ENCODE peak calls at places on chromosomes 1 and 21, in ten cellular contexts. C is right atrium auricular region, U is left lung, L is colonic mucosa, B is body of pancreas, J is Peyer's patch, S is left ventricle myocardium inferior, E is kidney epithelial cell, N is cardiac muscle cell, P is stomach. G is an unnamed sample.

GRCh38 chr1:177209357-177209756 is 38.6 kb downstream of the BRINP2 start:
- DNase-seq in B (peak), C (peak), P (peak), E (peak), S (peak), U (peak), N (peak), J (peak), L (peak), G (peak)

GRCh38 chr1:53346007-53346813 is 18.3 kb upstream of the LRP8 start:
- DNase-seq in N (no peak), B (no peak), L (peak), P (peak), E (no peak), S (no peak), U (peak), C (no peak), J (no peak), G (no peak)

GRCh38 chr1:19920132-19920710 is 3.2 kb downstream of the PLA2G2E start:
- DNase-seq in S (no peak), C (no peak), L (no peak), N (no peak), J (no peak), B (no peak), E (no peak), P (no peak), U (no peak), G (no peak)

GRCh38 chr1:170049191-170049800 is 25.2 kb downstream of the KIFAP3 start:
- DNase-seq in U (no peak), N (no peak), J (no peak), B (no peak), E (no peak), P (no peak), L (no peak), C (no peak), S (no peak), G (no peak)

GRCh38 chr1:198359024-198359653 is 181.3 kb downstream of the ATP6V1G3 start:
- DNase-seq in B (no peak), P (no peak), E (no peak), S (no peak), N (peak), J (no peak), C (no peak), U (no peak), L (no peak), G (no peak)

GRCh38 chr21:29534448-29534847 is 235.7 kb downstream of the BACH1 start:
- DNase-seq in E (no peak), C (no peak), J (no peak), S (no peak), P (no peak), L (no peak), U (no peak), N (no peak), B (no peak), G (no peak)

GRCh38 chr1:180920702-180921101 is 8.0 kb downstream of the KIAA1614 start:
- DNase-seq in E (no peak), U (no peak), J (no peak), L (no peak), C (no peak), P (no peak), B (no peak), N (no peak), S (no peak), G (no peak)

GRCh38 chr1:243642936-243643335 is 207.1 kb downstream of the AKT3 start:
- DNase-seq in P (no peak), J (no peak), L (no peak), B (no peak), U (no peak), C (no peak), E (no peak), S (no peak), N (peak), G (peak)

GRCh38 chr1:158045639-158046038 is 52.2 kb downstream of the KIRREL1 start:
- DNase-seq in B (peak), J (no peak), C (no peak), E (no peak), S (no peak), P (no peak), L (peak), U (no peak), N (peak), G (peak)

GRCh38 chr1:67747667-67748066 is 62.7 kb downstream of the GADD45A start:
- DNase-seq in U (no peak), J (no peak), S (no peak), B (no peak), L (peak), P (no peak), N (peak), C (no peak), E (no peak), G (no peak)

GRCh38 chr1:51506537-51506936 is 12.5 kb downstream of the EPS15 start:
- DNase-seq in L (no peak), B (peak), N (peak), J (no peak), P (no peak), U (no peak), S (no peak), E (no peak), C (no peak), G (peak)

GRCh38 chr1:244054247-244054923 is 3.3 kb downstream of the ZBTB18 start:
- DNase-seq in S (no peak), E (no peak), N (no peak), P (no peak), J (no peak), B (no peak), C (no peak), U (no peak), L (no peak), G (no peak)

GRCh38 chr21:30831194-30831765 is 1.7 kb upstream of the KRTAP7-1 start:
- DNase-seq in C (no peak), P (no peak), E (no peak), N (peak), J (no peak), B (peak), S (no peak), L (peak), U (no peak), G (no peak)

GRCh38 chr1:40860706-40861226 is 1.4 kb downstream of the CITED4 start:
- DNase-seq in S (no peak), E (no peak), L (no peak), C (no peak), J (no peak), N (no peak), B (peak), U (no peak), P (no peak), G (no peak)

GRCh38 chr1:221923921-221924598 is 182.2 kb upstream of the DUSP10 start:
- DNase-seq in L (no peak), N (no peak), S (no peak), E (no peak), C (no peak), J (no peak), P (no peak), B (no peak), U (no peak), G (no peak)

GRCh38 chr1:5743435-5744095 is 248.7 kb downstream of the NPHP4 start:
- DNase-seq in S (no peak), C (no peak), U (peak), P (no peak), E (no peak), J (no peak), B (no peak), N (no peak), L (no peak), G (no peak)

GRCh38 chr1:231508497-231508896 is 20.0 kb upstream of the TSNAX start:
- DNase-seq in S (no peak), L (no peak), P (no peak), E (no peak), J (no peak), U (no peak), N (peak), C (no peak), B (no peak), G (no peak)

GRCh38 chr1:107692580-107693345 is 272.2 kb downstream of the VAV3 start:
- DNase-seq in U (no peak), S (no peak), C (no peak), J (no peak), B (no peak), L (no peak), P (no peak), E (no peak), N (no peak), G (no peak)

GRCh38 chr1:72848997-72849396 is 566.7 kb upstream of the NEGR1 start:
- DNase-seq in P (no peak), N (no peak), J (no peak), E (no peak), S (no peak), B (no peak), L (no peak), U (no peak), C (no peak), G (no peak)

GRCh38 chr1:245262876-245263625 is 108.3 kb downstream of the KIF26B start:
- DNase-seq in B (no peak), L (no peak), J (no peak), U (no peak), S (no peak), P (no peak), N (no peak), C (peak), E (no peak), G (no peak)

GRCh38 chr1:30188999-30189398 is 534.4 kb downstream of the MATN1 start:
- DNase-seq in E (no peak), B (no peak), S (no peak), P (no peak), L (no peak), J (no peak), N (no peak), U (no peak), C (no peak), G (no peak)

GRCh38 chr1:158654570-158654969 is 31.9 kb downstream of the SPTA1 start:
- DNase-seq in C (no peak), J (peak), B (peak), P (no peak), L (no peak), S (no peak), U (no peak), N (no peak), E (no peak), G (no peak)

GRCh38 chr1:6301526-6301925 is 40.6 kb upstream of the GPR153 start:
- DNase-seq in L (no peak), C (no peak), S (no peak), U (no peak), B (no peak), N (peak), E (no peak), J (no peak), P (no peak), G (no peak)

GRCh38 chr21:44010429-44010828 is 1.7 kb upstream of the TRAPPC10 start:
- DNase-seq in E (no peak), C (no peak), L (no peak), P (no peak), J (no peak), U (no peak), S (no peak), B (no peak), N (no peak), G (no peak)

GRCh38 chr1:68815632-68816031 is 318.8 kb upstream of the DEPDC1 start:
- DNase-seq in N (no peak), E (no peak), S (no peak), U (no peak), C (no peak), L (no peak), J (no peak), P (no peak), B (no peak), G (no peak)

GRCh38 chr1:150981805-150982712 is at the start of gene ANXA9:
- DNase-seq in U (peak), P (peak), L (peak), B (peak), N (no peak), S (no peak), E (no peak), C (no peak), J (no peak), G (no peak)

DNA sequence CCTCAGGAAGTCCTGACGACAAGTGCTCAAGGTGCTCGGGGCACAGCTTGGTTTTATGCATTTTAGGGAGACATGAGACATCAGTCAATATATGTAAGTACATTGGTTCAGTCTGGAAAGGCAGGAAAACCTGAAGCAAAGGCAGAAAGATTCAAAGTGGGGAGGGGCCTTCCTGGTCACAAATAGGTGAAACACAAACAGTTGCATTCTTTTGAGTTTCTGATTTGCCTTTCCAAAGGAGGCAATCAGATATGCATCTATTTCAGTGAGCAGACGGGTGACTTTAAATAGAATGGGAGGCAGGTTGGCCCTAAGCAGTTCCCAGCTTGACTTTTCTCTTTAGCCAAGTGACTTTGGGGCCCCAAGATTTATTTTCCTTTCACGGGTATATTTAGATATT is 8.9 kb upstream of the RNF187 start:
- DNase-seq in C (no peak), L (no peak), E (no peak), N (no peak), B (no peak), S (no peak), U (no peak), P (no peak), J (no peak), G (no peak)
- H3K4me3 ChIP-seq in C (no peak), L (no peak), E (no peak), N (no peak), B (no peak), S (no peak), U (no peak), P (no peak), J (no peak), G (no peak)

GRCh38 chr1:86084998-86085397 is 71.6 kb downstream of the COL24A1 start:
- DNase-seq in B (no peak), J (no peak), C (no peak), L (no peak), N (no peak), U (no peak), E (no peak), P (no peak), S (no peak), G (no peak)

GRCh38 chr1:86085741-86086411 is 70.7 kb downstream of the COL24A1 start:
- DNase-seq in N (no peak), C (no peak), U (no peak), B (no peak), P (no peak), E (no peak), S (no peak), J (no peak), L (no peak), G (no peak)

DNA sequence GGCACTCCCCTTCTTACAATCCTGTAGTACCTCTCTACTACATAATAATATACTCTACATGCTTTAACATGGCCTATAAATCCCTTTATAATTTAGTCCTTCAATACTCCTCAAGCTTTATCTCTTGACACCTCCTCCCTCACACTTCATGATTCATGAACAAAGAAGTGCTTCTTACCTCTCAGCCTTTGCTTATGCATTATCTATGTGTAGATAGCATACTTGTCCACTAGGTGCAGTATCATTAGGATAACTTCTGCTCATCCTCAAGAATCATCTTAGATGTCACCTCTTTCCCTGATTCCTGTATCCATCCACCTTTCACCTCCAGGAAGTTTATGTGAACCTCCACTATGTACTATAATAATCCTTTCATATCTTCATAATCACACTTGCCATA is 74.4 kb downstream of the COL24A1 start:
- DNase-seq in B (no peak), S (no peak), U (no peak), E (no peak), J (no peak), L (no peak), N (no peak), P (no peak), C (no peak), G (no peak)
- TF ChIP-seq CTCF in B (no peak), S (no peak), U (no peak), E (peak), J (no peak), L (no peak), N (peak), P (no peak), C (no peak), G (no peak)

DNA sequence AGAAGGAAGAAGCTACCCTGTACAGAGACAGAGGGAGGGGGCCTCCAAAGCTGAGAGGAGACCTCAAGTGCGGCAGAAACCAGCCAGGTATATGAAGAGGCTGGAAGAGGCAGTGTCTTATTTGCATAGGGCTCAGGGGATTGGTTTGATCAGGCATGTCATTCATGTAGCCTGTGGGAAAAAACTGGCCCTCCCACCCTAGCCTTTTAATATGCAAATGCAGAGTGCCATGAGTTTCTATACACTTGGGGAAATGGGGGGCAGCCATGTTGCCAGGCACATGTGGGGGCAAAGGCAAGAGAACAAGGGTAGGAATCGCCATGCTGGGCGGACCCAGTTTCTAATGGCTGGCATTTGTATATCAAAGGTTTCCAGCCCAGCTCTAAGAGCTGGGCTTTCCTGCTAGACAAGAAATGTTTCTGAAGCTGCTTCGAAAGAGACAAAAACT is 172.7 kb downstream of the RASAL2 start:
- DNase-seq in J (no peak), E (no peak), B (no peak), U (no peak), S (no peak), L (no peak), N (no peak), C (no peak), P (no peak), G (no peak)
- H3K4me3 ChIP-seq in J (no peak), E (no peak), B (no peak), U (no peak), S (no peak), L (no peak), N (no peak), C (no peak), P (no peak), G (no peak)

GRCh38 chr1:205228052-205228451 is 306 bp downstream of the TMCC2 start:
- DNase-seq in E (no peak), P (peak), S (no peak), U (no peak), B (no peak), J (peak), C (no peak), N (no peak), L (no peak), G (no peak)

GRCh38 chr1:205227584-205228006 is at the start of gene TMCC2:
- DNase-seq in C (peak), P (peak), J (peak), B (peak), N (peak), E (no peak), L (peak), S (peak), U (peak), G (no peak)

GRCh38 chr1:205230965-205231364 is 3.2 kb downstream of the TMCC2 start:
- DNase-seq in B (no peak), U (no peak), J (no peak), P (no peak), L (no peak), S (no peak), E (no peak), C (no peak), N (no peak), G (no peak)

GRCh38 chr1:205229916-205230700 is 2.4 kb downstream of the TMCC2 start:
- DNase-seq in U (no peak), J (no peak), P (peak), L (no peak), E (no peak), B (no peak), C (no peak), N (no peak), S (no peak), G (no peak)

GRCh38 chr1:205229399-205229861 is 1.7 kb downstream of the TMCC2 start:
- DNase-seq in C (no peak), J (peak), L (peak), E (no peak), B (peak), S (no peak), P (peak), N (peak), U (no peak), G (no peak)
- TF ChIP-seq CTCF in C (peak), J (no peak), L (no peak), E (peak), B (no peak), S (peak), P (no peak), N (no peak), U (no peak), G (no peak)

GRCh38 chr1:45687753-45688737 is at the start of gene TMEM69:
- DNase-seq in N (peak), B (peak), J (peak), L (peak), U (peak), E (no peak), S (peak), P (peak), C (peak), G (peak)

GRCh38 chr1:45687014-45687752 is 798 bp upstream of the TMEM69 start:
- DNase-seq in C (peak), U (peak), P (peak), N (peak), L (peak), S (peak), J (peak), B (peak), E (peak), G (peak)

GRCh38 chr1:45684402-45684801 is 1.9 kb downstream of the GPBP1L1 start:
- DNase-seq in P (no peak), B (no peak), N (no peak), J (no peak), U (no peak), C (no peak), E (no peak), L (no peak), S (no peak), G (no peak)

GRCh38 chr1:45686081-45687013 is at the start of gene GPBP1L1:
- DNase-seq in P (peak), B (peak), J (peak), E (peak), U (peak), S (peak), N (peak), C (peak), L (peak), G (peak)

DNA sequence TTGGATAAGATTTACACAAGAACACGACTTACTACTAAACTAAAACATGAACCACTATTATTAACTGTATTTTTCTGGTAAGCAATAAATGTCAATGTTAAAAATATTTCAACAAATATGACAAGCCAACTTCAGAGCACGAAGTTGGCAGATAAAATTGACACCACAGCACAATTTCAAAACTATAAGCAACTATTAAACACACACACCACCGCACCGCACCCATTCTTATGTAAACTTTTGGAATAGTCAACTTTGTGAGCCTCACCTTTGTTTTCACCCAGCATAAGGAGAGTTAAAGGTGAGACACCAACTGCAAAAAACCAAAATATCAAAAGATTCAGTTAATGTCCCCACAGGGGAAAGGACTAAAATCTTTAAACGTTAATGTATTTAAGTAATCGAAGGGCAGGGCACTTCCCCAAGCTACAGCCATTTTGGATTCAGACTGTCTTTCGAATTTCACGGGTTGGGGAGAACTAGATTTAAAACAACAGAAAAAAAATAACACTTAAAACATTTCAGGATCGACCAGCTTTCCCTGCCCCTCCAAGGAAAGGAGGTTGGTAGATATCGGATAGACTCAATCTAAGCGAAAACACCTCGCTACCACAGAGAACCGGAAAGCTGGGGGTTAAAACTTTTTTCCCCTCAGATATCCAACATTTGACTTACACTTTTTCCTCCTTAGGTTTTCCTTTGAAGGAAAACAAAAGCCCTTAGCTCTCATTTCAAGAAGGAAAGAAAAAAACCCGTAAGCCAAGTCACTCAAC is 839 bp downstream of the GPBP1L1 start:
- DNase-seq in J (no peak), E (no peak), U (no peak), L (peak), N (no peak), P (no peak), B (no peak), C (no peak), S (no peak), G (no peak)
- H3K4me3 ChIP-seq in J (peak), E (peak), U (peak), L (peak), N (peak), P (peak), B (peak), C (peak), S (peak), G (peak)

G was measured in astrocyte of the cerebellum.